ENCODE peak calls at places on chromosome 17, in five cellular contexts. K is HepG2, W is H1, R is GM12892, Q is GM12878. B is an unnamed sample.
A peak's percentile ranks its signal among the peaks of the same experiment; 100 is the strongest.

GRCh38 chr17:33492731-33493260 is 199.7 kb upstream of the ASIC2 start:
- DNase-seq in K (no peak), Q (no peak), R (no peak), W (no peak), B (no peak)

GRCh38 chr17:48909796-48910195 is 1.6 kb downstream of the UBE2Z start:
- DNase-seq in W (no peak), K (no peak), R (no peak), Q (peak; percentile 30), B (no peak)

GRCh38 chr17:44769230-44769629 is 10.4 kb downstream of the ADAM11 start:
- DNase-seq in R (no peak), Q (no peak), K (no peak), W (no peak), B (no peak)

GRCh38 chr17:67323445-67323844 is 42.9 kb downstream of the PSMD12 start:
- DNase-seq in K (no peak), R (no peak), W (no peak), Q (no peak), B (no peak)

GRCh38 chr17:10557422-10557821 is 8.0 kb upstream of the MYH2 start:
- DNase-seq in K (no peak), W (no peak), R (no peak), Q (no peak), B (no peak)

GRCh38 chr17:74573169-74573568 is 5.9 kb upstream of the CD300H start:
- DNase-seq in K (no peak), R (no peak), W (no peak), Q (no peak), B (no peak)

GRCh38 chr17:15185625-15185991 is 79.5 kb downstream of the PMP22 start:
- DNase-seq in W (no peak), Q (no peak), R (no peak), K (no peak), B (no peak)

GRCh38 chr17:33725675-33726271 is 432.7 kb upstream of the ASIC2 start:
- DNase-seq in Q (no peak), K (peak; percentile 24), W (peak; percentile 36), R (peak; percentile 16), B (no peak)

GRCh38 chr17:5699789-5700188 is 115.5 kb upstream of the NLRP1 start:
- DNase-seq in K (no peak), W (no peak), Q (no peak), R (no peak), B (no peak)
- TF ChIP-seq TAF1 in K (no peak), W (no peak), Q (no peak), R (no peak), B (no peak)

DNA sequence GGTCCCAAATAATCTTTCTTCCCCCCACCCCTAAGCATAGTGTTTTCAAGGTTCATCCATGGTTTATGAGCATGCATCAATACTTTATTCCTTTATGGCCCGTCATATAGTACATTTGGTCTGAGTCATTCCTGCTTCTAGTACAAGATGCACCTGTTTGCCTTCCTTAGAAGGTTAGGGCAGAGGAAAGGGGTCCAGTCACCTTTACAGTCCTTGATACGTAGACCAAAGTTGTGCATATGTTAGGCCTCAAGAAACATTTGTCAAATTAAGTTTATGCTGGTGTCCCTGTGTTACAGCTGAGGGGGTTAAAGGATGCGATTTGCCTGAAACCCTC is 1.4 kb downstream of the CYB5D2 start:
- DNase-seq in K (no peak), W (no peak), Q (no peak), R (no peak), B (no peak)
- TF ChIP-seq POLR2A in K (no peak), W (no peak), Q (no peak), R (no peak), B (no peak)

GRCh38 chr17:79795795-79796569 is 895 bp downstream of the CBX8 start:
- DNase-seq in Q (no peak), K (no peak), R (no peak), W (no peak), B (no peak)
- TF ChIP-seq TAF1 in Q (no peak), K (no peak), R (no peak), W (no peak), B (no peak)

DNA sequence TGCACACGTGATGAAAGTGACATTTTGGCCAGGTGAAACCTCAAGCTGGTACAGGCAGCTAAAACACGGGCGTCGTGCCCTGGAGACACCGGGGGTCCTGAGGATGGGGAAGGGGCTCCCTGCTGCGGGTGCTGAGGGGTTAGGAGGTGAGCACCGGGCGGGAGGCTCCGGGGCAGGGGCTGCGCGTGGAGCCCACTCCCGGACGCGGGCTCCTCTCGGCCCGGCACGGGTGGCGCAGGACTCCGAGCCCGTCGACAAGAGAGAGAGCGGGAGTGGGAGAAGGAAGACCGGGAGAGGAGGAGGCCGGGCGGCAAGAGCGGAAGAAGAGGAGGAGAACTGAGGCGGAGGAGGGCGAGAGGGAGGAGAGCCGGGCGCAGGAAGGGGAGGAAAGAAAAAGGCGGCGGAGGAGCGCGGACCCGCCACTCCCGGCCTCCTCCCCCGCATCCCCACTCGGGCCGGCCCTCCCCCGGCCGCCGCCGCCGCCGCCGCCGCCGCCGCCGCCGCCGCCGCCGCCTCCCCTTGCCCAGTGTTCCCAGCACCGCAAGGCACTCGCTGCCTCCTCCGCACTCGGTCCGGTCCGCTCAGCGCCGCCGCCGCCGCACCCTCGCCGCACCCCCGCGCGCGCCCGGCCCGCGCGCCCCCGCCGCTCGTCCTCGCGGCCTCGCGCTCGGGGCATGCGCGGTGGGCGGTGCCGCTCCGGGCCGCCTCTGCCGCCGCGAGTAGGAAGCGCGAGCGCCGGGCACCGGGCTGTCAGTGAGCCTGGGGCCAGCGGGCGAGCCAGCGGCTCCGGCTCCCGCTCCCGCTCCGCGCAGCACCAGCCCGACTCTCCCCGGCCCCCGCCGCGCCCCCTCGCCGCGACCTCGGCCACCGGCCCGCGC is at the start of gene PRKCA:
- DNase-seq in R (peak; percentile 38), K (peak; percentile 54), W (no peak), Q (no peak), B (peak; percentile 53)
- TF ChIP-seq POLR2A in R (no peak), K (peak; percentile 91), W (peak; percentile 29), Q (peak; percentile 71), B (no peak)

DNA sequence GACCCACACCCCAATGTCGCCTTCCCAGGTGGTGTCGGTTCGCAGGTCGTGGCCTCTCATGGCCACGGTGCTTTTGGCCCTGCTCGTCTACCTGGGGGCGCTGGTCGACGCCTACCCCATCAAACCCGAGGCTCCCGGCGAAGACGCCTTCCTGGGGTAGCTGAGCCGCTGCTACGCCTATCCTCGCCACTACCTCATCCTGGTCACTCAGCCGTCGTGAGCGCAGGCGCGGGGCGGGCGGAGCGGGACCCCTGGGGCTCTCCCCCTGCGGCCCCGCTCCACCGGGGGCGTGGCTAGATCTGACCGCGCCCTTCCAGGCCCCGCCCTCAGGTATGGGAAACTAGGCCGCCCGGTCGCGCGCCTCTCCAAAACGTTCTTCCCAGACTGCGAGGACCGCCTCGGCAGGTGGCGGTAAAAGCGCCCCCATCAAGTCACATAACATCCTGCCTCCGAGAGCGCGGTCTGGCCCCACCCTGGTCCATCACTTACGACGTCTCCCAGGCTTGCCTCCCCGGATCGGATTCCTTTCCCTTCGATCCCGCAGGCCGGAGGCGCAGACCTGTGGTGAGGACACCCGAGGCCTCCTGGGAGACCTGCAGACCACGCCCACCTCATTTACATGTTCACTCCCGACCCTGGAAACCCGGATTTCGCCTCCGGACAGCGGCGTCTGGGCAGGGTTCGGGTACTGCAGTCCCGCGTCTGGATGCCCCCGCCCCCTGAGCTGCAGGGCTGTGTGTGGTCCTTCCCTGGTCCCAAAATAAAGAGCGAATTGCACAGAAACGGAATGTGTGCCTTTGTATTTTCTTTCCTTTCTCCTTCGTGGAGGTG is 91.5 kb upstream of the TMEM97 start:
- DNase-seq in W (peak; percentile 94), Q (no peak), K (no peak), R (no peak), B (peak; percentile 44)
- TF ChIP-seq TAF1 in W (peak; percentile 76), Q (no peak), K (no peak), R (no peak), B (no peak)